ENCODE peak calls at places on chromosomes 11 and 22, in ten cellular contexts. A is pancreas; X is neural crest cell; P is activated CD8-positive, alpha-beta T cell treated with anti-CD3 and anti-CD28 coated beads for 36 hours; T is cardiac fibroblast; C is endothelial cell; J is testis; K is A549; Y is CD8-positive, alpha-beta T cell; H is left lung. Q is an unnamed sample.

GRCh38 chr22:41989246-41989645 is 9.3 kb upstream of the WBP2NL start:
- DNase-seq in A (no peak), X (no peak), P (no peak), T (no peak), C (no peak), J (no peak), K (no peak), Y (no peak), H (no peak), Q (no peak)

GRCh38 chr11:128290106-128290840 is 297.1 kb downstream of the ETS1 start:
- DNase-seq in A (peak), X (peak), P (peak), T (peak), C (peak), J (peak), K (peak), Y (peak), H (peak), Q (peak)

GRCh38 chr22:37454857-37455686 is 27.8 kb upstream of the ELFN2 start:
- DNase-seq in A (no peak), X (no peak), P (no peak), T (peak), C (no peak), J (no peak), K (peak), Y (no peak), H (peak), Q (no peak)

GRCh38 chr11:46697303-46697702 is 3.1 kb downstream of the ARHGAP1 start:
- DNase-seq in A (no peak), X (no peak), P (no peak), T (no peak), C (no peak), J (no peak), K (no peak), Y (no peak), H (no peak), Q (no peak)

GRCh38 chr22:38718414-38718813 is 12.7 kb downstream of the GTPBP1 start:
- DNase-seq in A (no peak), X (no peak), P (no peak), T (peak), C (peak), J (no peak), K (peak), Y (no peak), H (no peak), Q (no peak)

GRCh38 chr11:128226106-128226716 is 361.1 kb downstream of the ETS1 start:
- DNase-seq in A (no peak), X (no peak), P (peak), T (no peak), C (no peak), J (no peak), K (no peak), Y (no peak), H (no peak), Q (no peak)

GRCh38 chr11:133833101-133833898 is 12.0 kb downstream of the SPATA19 start:
- DNase-seq in A (no peak), X (no peak), P (no peak), T (no peak), C (no peak), J (no peak), K (no peak), Y (no peak), H (no peak), Q (no peak)

GRCh38 chr11:115198301-115198700 is 305.9 kb downstream of the CADM1 start:
- DNase-seq in A (no peak), X (no peak), P (no peak), T (no peak), C (no peak), J (no peak), K (no peak), Y (no peak), H (no peak), Q (no peak)

GRCh38 chr22:23183107-23183698 is 2.9 kb downstream of the BCR start:
- DNase-seq in A (peak), X (peak), P (no peak), T (peak), C (peak), J (peak), K (no peak), Y (no peak), H (peak), Q (no peak)

GRCh38 chr11:124769804-124770774 is 8.0 kb upstream of the ESAM start:
- DNase-seq in A (no peak), X (no peak), P (no peak), T (peak), C (no peak), J (no peak), K (peak), Y (no peak), H (no peak), Q (no peak)

GRCh38 chr11:1226226-1226961 is 3.5 kb downstream of the MUC5B start:
- DNase-seq in A (peak), X (no peak), P (no peak), T (no peak), C (no peak), J (no peak), K (no peak), Y (no peak), H (peak), Q (no peak)

GRCh38 chr11:3123761-3124733 is 41.1 kb downstream of the OSBPL5 start:
- DNase-seq in A (peak), X (no peak), P (no peak), T (peak), C (no peak), J (peak), K (peak), Y (no peak), H (peak), Q (no peak)

GRCh38 chr22:40416267-40416570 is 45.8 kb downstream of the SGSM3 start:
- DNase-seq in A (no peak), X (no peak), P (no peak), T (no peak), C (no peak), J (no peak), K (no peak), Y (no peak), H (peak), Q (no peak)

GRCh38 chr22:40414306-40414705 is 43.9 kb downstream of the SGSM3 start:
- DNase-seq in A (no peak), X (no peak), P (no peak), T (peak), C (no peak), J (no peak), K (no peak), Y (no peak), H (no peak), Q (no peak)

GRCh38 chr22:40413873-40414272 is 43.5 kb downstream of the SGSM3 start:
- DNase-seq in A (no peak), X (no peak), P (no peak), T (no peak), C (no peak), J (no peak), K (no peak), Y (no peak), H (no peak), Q (no peak)

GRCh38 chr22:40415531-40416266 is 45.3 kb downstream of the SGSM3 start:
- DNase-seq in A (no peak), X (no peak), P (peak), T (no peak), C (no peak), J (no peak), K (no peak), Y (no peak), H (peak), Q (peak)

DNA sequence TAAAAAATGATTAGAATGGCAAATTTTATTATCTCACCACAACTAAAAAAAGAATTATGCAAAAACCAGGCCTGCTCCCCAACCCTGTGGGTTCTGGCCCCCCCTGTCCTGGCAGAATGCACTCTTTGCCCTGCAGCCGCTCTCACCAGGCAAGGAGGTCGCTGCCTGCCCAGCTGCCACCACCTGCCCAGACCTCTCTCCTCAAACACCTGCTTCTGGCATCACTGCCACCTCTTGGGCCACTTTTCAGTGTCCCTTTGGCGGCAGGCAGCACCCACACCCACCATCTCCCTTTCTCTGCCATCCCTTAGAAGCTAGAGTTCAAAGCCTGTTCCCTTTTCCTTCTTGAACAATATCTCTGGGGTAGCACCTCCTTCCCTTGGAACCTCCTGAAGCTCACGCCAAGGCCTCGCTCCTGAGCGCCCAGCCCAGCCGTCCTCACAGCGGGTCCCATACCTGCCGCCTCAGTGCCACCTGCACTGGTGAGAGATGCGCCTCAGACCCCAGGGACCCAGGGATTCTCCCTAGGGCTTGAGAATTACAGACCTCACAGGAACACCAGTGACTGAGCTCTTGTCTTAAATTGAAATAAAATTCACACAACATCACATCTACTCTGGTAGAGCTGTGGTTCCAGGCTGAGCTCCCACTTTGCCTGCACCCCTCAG is 44.6 kb downstream of the SGSM3 start:
- DNase-seq in A (no peak), X (no peak), P (no peak), T (no peak), C (no peak), J (no peak), K (no peak), Y (no peak), H (peak), Q (peak)
- TF ChIP-seq CTCF in A (no peak), X (no peak), P (no peak), T (no peak), C (no peak), J (no peak), K (no peak), Y (no peak), H (no peak), Q (no peak)

DNA sequence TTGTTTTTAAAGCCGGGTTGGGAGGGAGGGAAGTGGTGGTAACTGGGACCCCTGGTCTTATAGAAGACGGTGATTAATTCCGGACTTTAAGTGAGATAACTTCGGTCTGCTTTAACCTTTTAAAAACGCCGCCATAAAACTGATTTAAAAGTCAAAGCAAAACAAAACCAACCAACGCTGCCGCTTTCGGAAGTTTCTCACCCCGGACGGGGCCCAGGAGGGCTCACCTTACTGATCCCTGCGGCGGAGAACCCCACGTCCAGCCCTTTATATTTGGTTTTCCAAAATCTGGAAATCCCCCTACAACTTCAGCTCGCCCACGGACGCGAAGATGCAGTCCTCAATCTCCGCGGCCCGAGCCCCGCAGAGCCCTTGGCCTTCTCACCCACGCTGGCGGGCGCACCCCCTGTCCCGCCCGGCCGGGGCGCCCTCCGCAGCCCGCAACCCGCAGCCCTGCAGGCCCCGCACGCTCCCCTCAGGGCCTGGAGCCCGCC is 405 bp downstream of the USP28 start:
- DNase-seq in A (no peak), X (no peak), P (peak), T (peak), C (no peak), J (no peak), K (no peak), Y (no peak), H (no peak), Q (peak)
- TF ChIP-seq CTCF in A (no peak), X (no peak), P (no peak), T (no peak), C (no peak), J (no peak), K (no peak), Y (no peak), H (no peak), Q (peak)

GRCh38 chr22:19503869-19504268 is 20.3 kb downstream of the CLDN5 start:
- DNase-seq in A (no peak), X (no peak), P (no peak), T (no peak), C (peak), J (no peak), K (no peak), Y (no peak), H (no peak), Q (no peak)
- TF ChIP-seq CTCF in A (no peak), X (no peak), P (no peak), T (peak), C (peak), J (no peak), K (no peak), Y (no peak), H (no peak), Q (no peak)

DNA sequence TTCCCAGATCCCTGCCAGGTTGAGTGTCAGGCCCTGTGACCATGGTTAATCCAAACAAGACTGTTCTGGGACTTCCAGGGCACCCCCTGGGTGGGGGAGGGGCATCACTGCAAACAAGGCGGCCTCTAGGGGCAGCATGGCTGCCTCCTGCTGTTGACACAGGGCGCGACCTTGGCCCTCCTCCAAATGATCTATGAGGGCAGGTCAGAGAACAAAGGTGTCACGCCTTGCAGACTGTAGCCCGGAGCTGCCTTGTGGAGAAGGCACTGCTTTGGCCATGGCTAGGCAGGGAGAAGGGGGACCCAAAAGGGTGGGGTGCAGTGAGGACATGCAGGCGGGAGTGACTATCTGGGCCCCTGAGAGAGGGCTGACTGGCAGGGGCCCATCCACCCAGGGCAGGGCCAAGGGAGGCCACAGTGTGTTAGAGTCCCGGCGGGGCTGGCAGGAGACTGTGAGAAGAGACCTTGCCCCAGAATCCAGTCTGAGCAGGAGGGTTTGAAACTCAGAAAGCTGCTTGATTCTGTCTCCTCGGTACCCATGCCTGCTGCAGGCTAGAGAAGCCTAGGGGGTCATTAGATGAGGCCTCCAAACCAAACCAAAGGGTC is 35.6 kb downstream of the KCNC1 start:
- DNase-seq in A (peak), X (no peak), P (peak), T (no peak), C (no peak), J (no peak), K (peak), Y (no peak), H (peak), Q (no peak)
- TF ChIP-seq CTCF in A (no peak), X (peak), P (peak), T (peak), C (no peak), J (no peak), K (no peak), Y (no peak), H (no peak), Q (no peak)

GRCh38 chr11:11397043-11397415 is 44.0 kb upstream of the CSNK2A3 start:
- DNase-seq in A (no peak), X (no peak), P (no peak), T (no peak), C (no peak), J (no peak), K (no peak), Y (no peak), H (no peak), Q (no peak)
- TF ChIP-seq CTCF in A (no peak), X (no peak), P (no peak), T (no peak), C (no peak), J (no peak), K (no peak), Y (no peak), H (no peak), Q (no peak)

DNA sequence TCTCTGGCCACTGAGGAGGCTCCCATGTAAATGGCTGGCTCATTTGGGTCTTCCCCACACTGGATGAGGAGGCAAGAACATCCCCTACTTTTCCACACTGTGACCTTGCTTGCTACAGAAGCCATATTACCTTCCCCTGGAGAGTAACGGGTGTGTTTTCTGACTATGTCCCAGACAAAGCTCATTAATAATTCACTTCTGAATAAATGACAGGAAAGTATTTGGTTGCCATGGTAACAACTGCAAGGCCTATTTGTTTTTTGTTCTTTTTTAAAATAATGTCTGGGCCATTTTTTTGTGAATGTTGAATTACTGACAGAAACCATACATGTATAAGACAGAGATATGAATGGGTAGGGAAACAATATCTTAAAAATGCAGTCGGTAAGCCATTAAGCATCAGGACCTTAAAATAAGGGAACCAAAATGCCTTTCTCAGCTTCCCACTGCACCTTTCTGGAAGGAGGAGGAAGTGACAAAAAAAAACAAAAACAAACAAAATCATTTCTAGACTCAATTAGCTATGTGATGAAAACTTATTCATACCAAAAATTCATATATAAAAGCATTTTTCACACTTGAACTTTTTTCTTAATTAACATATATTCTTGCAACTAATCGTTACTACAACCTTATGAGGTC is 31.9 kb downstream of the SLC1A2 start:
- DNase-seq in A (no peak), X (no peak), P (no peak), T (peak), C (no peak), J (no peak), K (peak), Y (no peak), H (no peak), Q (no peak)
- TF ChIP-seq CTCF in A (no peak), X (no peak), P (no peak), T (no peak), C (no peak), J (no peak), K (no peak), Y (no peak), H (no peak), Q (no peak)

GRCh38 chr11:122220321-122220720 is 104.3 kb upstream of the BLID start:
- DNase-seq in A (no peak), X (no peak), P (no peak), T (no peak), C (no peak), J (no peak), K (no peak), Y (no peak), H (no peak), Q (no peak)

GRCh38 chr11:122214567-122214966 is 98.6 kb upstream of the BLID start:
- DNase-seq in A (no peak), X (no peak), P (no peak), T (peak), C (no peak), J (no peak), K (no peak), Y (no peak), H (no peak), Q (no peak)

GRCh38 chr11:122213111-122213510 is 97.1 kb upstream of the BLID start:
- DNase-seq in A (no peak), X (no peak), P (no peak), T (no peak), C (no peak), J (no peak), K (no peak), Y (no peak), H (peak), Q (no peak)

GRCh38 chr11:122214080-122214479 is 98.1 kb upstream of the BLID start:
- DNase-seq in A (no peak), X (no peak), P (no peak), T (no peak), C (no peak), J (no peak), K (no peak), Y (no peak), H (no peak), Q (no peak)

GRCh38 chr11:122215244-122215992 is 99.4 kb upstream of the BLID start:
- DNase-seq in A (peak), X (peak), P (peak), T (peak), C (peak), J (peak), K (peak), Y (no peak), H (peak), Q (peak)
- TF ChIP-seq CTCF in A (peak), X (peak), P (peak), T (peak), C (peak), J (peak), K (peak), Y (no peak), H (peak), Q (peak)